ENCODE peak calls at places on chromosomes 3 and 15, in seven cellular contexts. C, Z, N, F, A, L and O are unnamed samples. For H3K27me3, the result is how much of the 10 kb centered on the place peaks cover.

GRCh38 chr15:75177360-75178071 is 24.2 kb upstream of the C15orf39 start:
- DNase-seq in A (no peak), L (no peak), Z (no peak), F (no peak), N (peak), C (no peak), O (peak)

GRCh38 chr3:142033292-142033691 is 116.1 kb downstream of the TFDP2 start:
- DNase-seq in A (no peak), C (no peak), N (no peak), L (no peak), F (no peak), Z (no peak), O (no peak)

GRCh38 chr3:87228316-87228715 is 1.2 kb downstream of the CHMP2B start:
- DNase-seq in L (peak), C (no peak), Z (no peak), F (no peak), A (no peak), N (no peak), O (no peak)

GRCh38 chr3:104273046-104273649 is 1093.6 kb upstream of the ALCAM start:
- DNase-seq in Z (no peak), L (peak), A (no peak), F (no peak), C (peak), N (no peak), O (no peak)

GRCh38 chr3:2476996-2477395 is 378.3 kb downstream of the CNTN4 start:
- DNase-seq in N (no peak), Z (no peak), L (no peak), C (no peak), F (no peak), A (no peak), O (no peak)

GRCh38 chr3:182793663-182794454 is 555 bp downstream of the ATP11B start:
- DNase-seq in N (peak), A (peak), Z (no peak), C (peak), L (peak), F (peak), O (peak)

GRCh38 chr15:58494581-58494980 is 62.8 kb downstream of the LIPC start:
- DNase-seq in F (no peak), A (no peak), C (no peak), Z (no peak), L (no peak), N (no peak), O (no peak)

GRCh38 chr3:525415-525814 is 328.9 kb downstream of the CHL1 start:
- DNase-seq in Z (no peak), F (no peak), N (no peak), C (no peak), L (no peak), A (no peak), O (no peak)

GRCh38 chr3:181173227-181173626 is 183.7 kb upstream of the DNAJC19 start:
- DNase-seq in F (no peak), A (no peak), Z (no peak), C (no peak), L (no peak), N (no peak), O (no peak)

GRCh38 chr3:54134155-54134554 is 11.8 kb downstream of the CACNA2D3 start:
- DNase-seq in A (no peak), F (no peak), L (no peak), N (no peak), Z (no peak), C (no peak), O (no peak)

GRCh38 chr3:126261037-126261436 is 80.7 kb upstream of the ALDH1L1 start:
- DNase-seq in L (peak), C (no peak), A (no peak), F (peak), Z (peak), N (no peak), O (peak)

GRCh38 chr3:156489462-156489911 is 65.4 kb downstream of the SSR3 start:
- DNase-seq in Z (no peak), L (no peak), N (no peak), F (no peak), C (no peak), A (no peak), O (no peak)

GRCh38 chr15:100308222-100309007 is 33.4 kb downstream of the ADAMTS17 start:
- DNase-seq in Z (no peak), N (no peak), C (no peak), A (no peak), F (no peak), L (no peak), O (peak)

GRCh38 chr3:136804813-136805212 is 14.1 kb upstream of the SLC35G2 start:
- DNase-seq in L (no peak), F (no peak), C (no peak), N (no peak), A (no peak), Z (no peak), O (no peak)

GRCh38 chr3:190339130-190339529 is 16.9 kb upstream of the CLDN1 start:
- DNase-seq in Z (no peak), L (peak), A (no peak), F (no peak), N (no peak), C (no peak), O (no peak)

DNA sequence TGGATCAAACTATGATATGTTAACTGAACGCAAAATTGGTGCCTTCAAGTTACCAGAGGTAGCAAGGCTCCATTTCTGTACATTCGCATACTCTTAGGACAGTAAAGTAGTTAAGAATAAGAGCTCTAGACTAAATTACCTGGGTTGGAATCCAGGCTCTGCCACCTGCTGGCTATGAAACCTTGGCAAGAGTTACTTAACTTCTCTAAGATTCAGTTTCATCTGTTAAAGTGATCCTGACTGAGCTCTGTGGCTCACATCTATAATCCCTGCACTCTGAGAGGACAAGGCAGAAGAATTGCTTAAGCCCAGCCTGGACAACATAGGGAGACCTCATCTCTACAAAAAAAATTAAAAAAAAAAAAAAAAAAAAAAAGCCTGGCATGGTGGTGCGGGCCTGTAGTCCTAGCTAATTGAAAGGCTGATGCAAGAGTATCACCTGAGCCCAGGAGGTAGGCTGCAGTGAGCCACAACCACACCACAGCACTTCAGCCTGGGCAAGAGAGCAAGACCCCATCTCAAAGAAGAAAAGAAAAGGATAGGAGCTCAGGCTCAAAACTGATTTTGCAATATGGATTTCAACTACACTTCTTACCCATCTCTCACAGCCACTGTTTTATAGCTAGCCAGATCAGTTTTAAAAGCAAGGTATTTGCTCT is 21.3 kb downstream of the GSK3B start:
- DNase-seq in A (no peak), Z (no peak), N (no peak), C (no peak), F (no peak), L (no peak), O (no peak)
- TF ChIP-seq CTCF in A (no peak), Z (no peak), N (no peak), C (no peak), F (no peak), L (peak), O (no peak)

GRCh38 chr3:128471720-128472119 is 5.0 kb upstream of the DNAJB8 start:
- DNase-seq in Z (no peak), N (no peak), L (no peak), C (no peak), F (no peak), A (no peak), O (no peak)

GRCh38 chr3:128469128-128469527 is 2.4 kb upstream of the DNAJB8 start:
- DNase-seq in Z (no peak), A (no peak), C (no peak), F (no peak), N (no peak), L (no peak), O (no peak)

GRCh38 chr3:128468285-128468790 is 1.6 kb upstream of the DNAJB8 start:
- DNase-seq in C (no peak), N (peak), L (no peak), Z (no peak), A (no peak), F (no peak), O (no peak)

GRCh38 chr3:128470134-128470915 is 3.6 kb upstream of the DNAJB8 start:
- DNase-seq in F (no peak), Z (no peak), L (no peak), N (peak), A (no peak), C (no peak), O (no peak)

GRCh38 chr3:128469584-128469983 is 2.9 kb upstream of the DNAJB8 start:
- DNase-seq in Z (no peak), C (no peak), L (no peak), F (no peak), N (no peak), A (no peak), O (no peak)
- H3K27me3 ChIP-seq in Z (under half), C (under half), L (under half), F (under half), N (under half), A (under half), O (under half)

DNA sequence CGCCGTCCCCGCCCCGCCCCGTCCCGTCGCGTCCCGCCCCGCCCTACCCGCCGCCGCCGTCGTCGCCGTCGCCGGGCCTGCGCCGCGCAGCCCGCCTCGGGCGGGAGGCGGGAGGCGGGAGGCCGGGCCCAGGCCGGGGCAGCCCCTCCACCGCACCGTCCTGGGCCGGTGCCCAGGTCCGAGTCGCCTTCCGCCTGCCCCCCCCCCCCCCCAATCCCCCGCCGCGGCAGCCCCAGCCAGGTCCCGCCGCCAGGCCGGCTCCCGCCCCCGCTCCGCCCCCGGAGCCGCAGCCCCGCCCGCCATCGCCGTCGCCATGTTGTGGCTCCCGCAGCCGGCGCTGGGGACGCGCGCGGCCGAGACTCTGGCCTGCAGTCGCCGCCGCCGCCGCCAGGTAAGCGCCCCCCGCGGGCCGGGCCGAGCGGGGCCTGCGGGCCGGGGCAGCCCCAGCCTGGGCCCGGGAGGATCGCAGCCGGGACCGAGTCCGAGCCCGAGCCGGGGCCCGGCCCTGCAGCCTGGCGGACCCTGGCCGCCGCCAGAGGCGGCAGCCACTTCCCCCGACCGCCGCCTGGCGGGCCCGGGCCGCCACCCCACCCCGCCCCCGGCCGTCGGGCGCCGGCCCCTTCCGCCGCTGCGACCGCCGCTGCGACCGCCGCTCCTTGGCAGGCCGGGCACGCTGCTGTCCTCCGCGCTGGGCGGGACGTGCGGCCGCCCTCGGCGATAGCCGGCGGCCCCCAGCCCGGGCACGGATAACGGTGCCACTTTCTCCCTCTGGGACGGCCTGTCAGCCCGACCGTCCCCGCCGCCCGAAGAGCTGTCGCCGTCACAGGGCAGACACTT is at the start of gene ZNF592:
- DNase-seq in C (peak), L (peak), A (peak), N (peak), F (peak), Z (peak), O (peak)
- TF ChIP-seq CTCF in C (no peak), L (no peak), A (peak), N (no peak), F (no peak), Z (no peak), O (no peak)

DNA sequence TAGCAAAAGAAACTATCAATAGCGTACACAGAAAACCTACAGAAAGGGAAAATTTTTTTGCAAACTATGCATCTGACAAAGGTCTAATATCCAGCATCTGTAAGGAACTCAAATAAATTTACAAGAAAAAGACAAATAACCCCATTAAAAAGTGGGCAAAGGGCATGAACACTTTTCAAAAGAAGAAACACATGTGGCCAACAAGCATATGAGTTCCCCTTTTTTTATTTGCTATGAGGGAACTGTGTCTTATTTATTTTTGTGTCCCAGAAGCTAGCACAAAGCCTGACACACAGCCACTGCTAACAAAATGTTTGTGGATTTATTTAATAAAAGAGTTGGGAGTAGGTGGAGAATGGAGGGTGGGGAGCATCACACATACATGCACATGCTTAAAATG is 325 bp upstream of the TMEM202 start:
- DNase-seq in A (no peak), L (no peak), N (no peak), Z (no peak), C (no peak), F (no peak), O (no peak)
- H3K27me3 ChIP-seq in A (under half), L (under half), N (under half), Z (under half), C (under half), F (under half), O (under half)

GRCh38 chr3:188156051-188156450 is 2.1 kb downstream of the LPP start:
- DNase-seq in N (no peak), Z (no peak), C (no peak), A (no peak), L (no peak), F (no peak), O (no peak)

GRCh38 chr3:188153498-188153948 is 434 bp upstream of the LPP start:
- DNase-seq in F (peak), A (no peak), C (peak), N (peak), Z (peak), L (peak), O (peak)

GRCh38 chr3:188154758-188155574 is 1.0 kb downstream of the LPP start:
- DNase-seq in A (no peak), N (no peak), F (no peak), Z (no peak), C (no peak), L (no peak), O (no peak)

GRCh38 chr3:188152660-188153497 is 1.1 kb upstream of the LPP start:
- DNase-seq in C (peak), Z (no peak), N (peak), F (peak), L (no peak), A (peak), O (peak)

GRCh38 chr3:188153949-188154757 is at the start of gene LPP:
- DNase-seq in Z (peak), L (peak), N (peak), C (peak), A (peak), F (peak), O (peak)
- TF ChIP-seq CTCF in Z (no peak), L (peak), N (no peak), C (peak), A (peak), F (no peak), O (no peak)